ENCODE peak calls at places on chromosome 6, in four cellular contexts. E is prostate gland, N is stomach, W is cardiac muscle cell. M is an unnamed sample.

GRCh38 chr6:143294265-143294664 is 156.2 kb downstream of the ADAT2 start:
- DNase-seq in W (no peak), E (no peak), N (no peak), M (no peak)

GRCh38 chr6:166381381-166381732 is 1.4 kb downstream of the MPC1 start:
- DNase-seq in E (no peak), N (no peak), W (no peak), M (no peak)

GRCh38 chr6:146909886-146910285 is 294.3 kb upstream of the STXBP5 start:
- DNase-seq in E (no peak), N (no peak), W (no peak), M (no peak)

GRCh38 chr6:101110814-101111213 is 229.7 kb upstream of the ASCC3 start:
- DNase-seq in W (no peak), E (no peak), N (no peak), M (no peak)

GRCh38 chr6:168575346-168576098 is 134.5 kb downstream of the SMOC2 start:
- DNase-seq in W (no peak), N (no peak), E (no peak), M (no peak)

GRCh38 chr6:140684776-140685550 is 1310.5 kb upstream of the CITED2 start:
- DNase-seq in E (no peak), W (no peak), N (no peak), M (no peak)

GRCh38 chr6:145544514-145544913 is 190.8 kb downstream of the EPM2A start:
- DNase-seq in N (no peak), W (no peak), E (no peak), M (no peak)

GRCh38 chr6:141598487-141598886 is 534.2 kb upstream of the GJE1 start:
- DNase-seq in N (no peak), E (no peak), W (no peak), M (no peak)

GRCh38 chr6:159842035-159842434 is 42.0 kb downstream of the PNLDC1 start:
- DNase-seq in N (no peak), E (no peak), W (peak), M (no peak)

GRCh38 chr6:32790306-32790705 is 26.5 kb downstream of the HLA-DOB start:
- DNase-seq in E (no peak), W (no peak), N (no peak), M (no peak)

GRCh38 chr6:255418-256090 is 36.7 kb upstream of the DUSP22 start:
- DNase-seq in W (no peak), E (no peak), N (no peak), M (no peak)

GRCh38 chr6:104887350-104887749 is 27.6 kb upstream of the HACE1 start:
- DNase-seq in N (no peak), W (peak), E (no peak), M (no peak)

GRCh38 chr6:138692978-138693909 is 80.3 kb upstream of the CCDC28A start:
- DNase-seq in N (peak), E (peak), W (peak), M (no peak)

GRCh38 chr6:579339-579738 is 77.6 kb downstream of the HUS1B start:
- DNase-seq in W (peak), N (no peak), E (no peak), M (no peak)

GRCh38 chr6:89272611-89273010 is 42.5 kb downstream of the GABRR2 start:
- DNase-seq in W (no peak), N (no peak), E (no peak), M (no peak)

GRCh38 chr6:984031-984430 is 291.1 kb upstream of the EXOC2 start:
- DNase-seq in E (no peak), N (no peak), W (no peak), M (no peak)

GRCh38 chr6:37696841-37697735 is 595 bp downstream of the MDGA1 start:
- DNase-seq in N (peak), W (peak), E (no peak), M (no peak)

GRCh38 chr6:22657341-22657985 is 88.1 kb downstream of the HDGFL1 start:
- DNase-seq in N (no peak), W (no peak), E (peak), M (peak)

GRCh38 chr6:14549319-14549770 is 431.8 kb downstream of the CD83 start:
- DNase-seq in E (no peak), W (no peak), N (no peak), M (peak)

GRCh38 chr6:219641-220198 is 72.6 kb upstream of the DUSP22 start:
- DNase-seq in E (no peak), W (no peak), N (peak), M (no peak)

GRCh38 chr6:21829126-21829525 is 235.6 kb downstream of the SOX4 start:
- DNase-seq in E (no peak), W (no peak), N (no peak), M (no peak)

DNA sequence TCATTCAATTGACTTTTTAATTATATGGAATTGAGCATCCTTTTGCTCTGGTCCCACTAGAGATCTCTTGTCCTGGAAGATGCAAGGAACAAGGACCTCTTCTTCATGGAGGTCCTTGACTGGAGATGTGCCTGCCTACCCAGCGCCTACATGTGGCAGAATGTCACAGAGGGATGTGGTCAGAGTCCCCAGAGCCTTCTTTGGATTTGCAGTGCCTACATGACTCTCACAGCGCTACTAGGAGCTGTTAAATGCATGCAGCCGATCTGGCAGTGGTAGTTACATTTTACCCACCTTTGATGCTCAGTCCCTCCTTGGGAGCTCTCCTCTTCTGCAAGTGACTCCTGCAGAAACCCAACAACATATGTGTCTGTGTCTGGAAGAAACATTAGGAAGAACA is 51.9 kb upstream of the ADTRP start:
- DNase-seq in W (no peak), E (no peak), N (no peak), M (no peak)
- H3K27ac ChIP-seq in W (no peak), E (no peak), N (no peak), M (no peak)

DNA sequence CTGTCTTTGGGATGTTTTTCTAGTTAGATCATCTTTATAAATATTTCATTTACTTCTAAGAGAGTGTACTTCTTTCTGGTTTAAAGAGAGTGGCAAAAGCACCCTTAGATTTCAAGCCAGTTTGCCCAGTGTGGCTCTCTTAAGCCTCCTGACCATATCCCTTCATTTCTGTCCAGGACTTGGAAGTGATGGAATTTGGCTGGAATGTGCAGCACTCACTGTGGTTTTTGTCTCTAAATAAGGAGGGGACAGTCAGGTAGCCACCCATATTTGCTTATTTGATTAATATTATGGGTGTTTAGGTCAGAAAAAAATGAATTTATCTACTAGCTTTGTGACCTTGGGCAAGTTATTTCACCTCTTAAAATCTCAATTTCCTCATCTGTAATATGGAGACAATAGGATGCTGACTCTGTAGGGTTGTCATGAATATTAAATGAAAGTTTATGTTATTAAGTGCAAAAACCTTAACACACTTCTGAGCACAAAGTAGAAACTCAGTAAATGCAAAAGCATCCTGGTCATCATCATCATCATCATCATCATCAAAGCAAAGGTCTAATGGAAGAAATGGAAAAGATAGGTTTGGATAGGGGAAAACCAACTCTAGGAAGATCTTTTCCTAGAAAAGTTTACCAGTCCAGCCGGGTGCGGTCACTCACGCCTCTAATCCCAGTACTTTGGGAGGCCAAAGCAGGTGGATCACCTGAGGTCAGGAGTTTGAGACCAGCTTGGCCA is 3.1 kb downstream of the CRYBG1 start:
- DNase-seq in E (no peak), W (no peak), N (no peak), M (no peak)
- H3K27ac ChIP-seq in E (no peak), W (no peak), N (no peak), M (no peak)

GRCh38 chr6:113971786-113972185 is 838 bp upstream of the HDAC2 start:
- DNase-seq in W (peak), E (no peak), N (no peak), M (no peak)
- H3K27ac ChIP-seq in W (no peak), E (peak), N (no peak), M (no peak)

GRCh38 chr6:11208267-11208666 is 24.2 kb downstream of the NEDD9 start:
- DNase-seq in E (no peak), W (no peak), N (no peak), M (no peak)

GRCh38 chr6:11210386-11211138 is 21.9 kb downstream of the NEDD9 start:
- DNase-seq in W (no peak), E (no peak), N (no peak), M (no peak)

GRCh38 chr6:11209369-11209768 is 23.1 kb downstream of the NEDD9 start:
- DNase-seq in W (no peak), E (no peak), N (no peak), M (no peak)

GRCh38 chr6:11211235-11211634 is 21.2 kb downstream of the NEDD9 start:
- DNase-seq in E (no peak), N (no peak), W (no peak), M (no peak)

DNA sequence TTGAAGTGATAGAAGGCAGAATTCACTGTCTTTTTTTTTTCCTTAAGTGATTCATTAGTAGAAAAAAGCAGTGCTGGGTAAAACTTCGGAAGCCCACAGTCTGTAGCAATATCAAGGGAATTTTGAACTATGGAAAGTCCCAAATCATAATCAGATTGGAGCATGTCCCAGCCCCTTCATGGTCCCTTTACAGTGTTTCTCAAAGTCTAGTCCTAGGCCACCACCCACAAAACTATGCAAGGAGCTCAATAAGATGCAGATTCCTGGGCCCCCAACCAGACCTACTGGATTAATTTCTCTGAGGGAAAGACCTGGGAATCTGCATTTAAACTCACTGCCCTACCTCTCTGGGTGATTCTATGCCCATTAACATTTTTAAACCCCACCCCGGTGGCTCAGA is 22.5 kb downstream of the NEDD9 start:
- DNase-seq in W (no peak), N (no peak), E (no peak), M (no peak)
- H3K27ac ChIP-seq in W (no peak), N (peak), E (no peak), M (no peak)

GRCh38 chr6:43858161-43859153 is 88.4 kb downstream of the VEGFA start:
- DNase-seq in E (no peak), W (no peak), N (no peak), M (no peak)
- H3K27ac ChIP-seq in E (no peak), W (no peak), N (no peak), M (no peak)